ENCODE peak calls at places on chromosome 13, in ten cellular contexts. M is upper lobe of right lung; D is heart left ventricle; H is stimulated activated CD8-positive, alpha-beta memory T cell treated with anti-CD3 and anti-CD28 coated beads, Interleukin-12 subunit alpha, Interleukin-12 subunit beta, amount 100 ng/mL, for 4 hours; Z is AG08396; V is CD4-positive, alpha-beta T cell; Q is HL-60; F is T-helper 2 cell; W is cerebellum; G is ELF-1. N is an unnamed sample.

GRCh38 chr13:26557393-26558073 is at the start of gene WASF3:
- DNase-seq in M (peak), D (peak), H (peak), Z (peak), V (no peak), Q (peak), F (peak), W (peak), G (peak), N (peak)

GRCh38 chr13:83350569-83350968 is 531.7 kb downstream of the SLITRK1 start:
- DNase-seq in M (no peak), D (no peak), H (no peak), Z (peak), V (no peak), Q (no peak), F (no peak), W (no peak), G (no peak), N (no peak)

GRCh38 chr13:41842029-41842428 is 118.9 kb downstream of the VWA8 start:
- DNase-seq in M (no peak), D (no peak), H (no peak), Z (no peak), V (no peak), Q (peak), F (no peak), W (no peak), G (no peak), N (no peak)

GRCh38 chr13:99916366-99917103 is 55.0 kb downstream of the ZIC5 start:
- DNase-seq in M (no peak), D (no peak), H (no peak), Z (peak), V (no peak), Q (peak), F (peak), W (peak), G (peak), N (no peak)

GRCh38 chr13:88622362-88622973 is 951.3 kb downstream of the SLITRK5 start:
- DNase-seq in M (no peak), D (no peak), H (peak), Z (no peak), V (peak), Q (no peak), F (no peak), W (no peak), G (no peak), N (no peak)

GRCh38 chr13:94115054-94115453 is 364.4 kb downstream of the DCT start:
- DNase-seq in M (no peak), D (no peak), H (no peak), Z (no peak), V (no peak), Q (no peak), F (peak), W (no peak), G (no peak), N (no peak)

GRCh38 chr13:50914301-50914700 is 4.7 kb downstream of the RNASEH2B start:
- DNase-seq in M (no peak), D (no peak), H (no peak), Z (no peak), V (no peak), Q (no peak), F (no peak), W (no peak), G (no peak), N (no peak)

GRCh38 chr13:89382986-89383385 is 1711.8 kb downstream of the SLITRK5 start:
- DNase-seq in M (no peak), D (no peak), H (no peak), Z (no peak), V (no peak), Q (no peak), F (no peak), W (no peak), G (no peak), N (no peak)

GRCh38 chr13:99496322-99497142 is 4.7 kb upstream of the TM9SF2 start:
- DNase-seq in M (no peak), D (peak), H (peak), Z (peak), V (peak), Q (peak), F (peak), W (no peak), G (no peak), N (peak)

GRCh38 chr13:37716395-37716794 is 117.8 kb upstream of the POSTN start:
- DNase-seq in M (no peak), D (no peak), H (no peak), Z (no peak), V (no peak), Q (no peak), F (no peak), W (no peak), G (no peak), N (no peak)

GRCh38 chr13:66657165-66657895 is 572.8 kb downstream of the PCDH9 start:
- DNase-seq in M (no peak), D (peak), H (no peak), Z (peak), V (no peak), Q (no peak), F (no peak), W (peak), G (peak), N (peak)

GRCh38 chr13:32056316-32056715 is 24.7 kb downstream of the FRY start:
- DNase-seq in M (no peak), D (no peak), H (no peak), Z (no peak), V (no peak), Q (no peak), F (no peak), W (no peak), G (no peak), N (no peak)

GRCh38 chr13:51015973-51016372 is 95.1 kb downstream of the C13orf42 start:
- DNase-seq in M (no peak), D (no peak), H (no peak), Z (no peak), V (no peak), Q (no peak), F (no peak), W (no peak), G (no peak), N (no peak)

GRCh38 chr13:88802886-88803285 is 1131.7 kb downstream of the SLITRK5 start:
- DNase-seq in M (no peak), D (no peak), H (no peak), Z (no peak), V (no peak), Q (no peak), F (no peak), W (no peak), G (no peak), N (no peak)

GRCh38 chr13:92345627-92346026 is 881.0 kb upstream of the GPC6 start:
- DNase-seq in M (no peak), D (no peak), H (no peak), Z (no peak), V (no peak), Q (no peak), F (no peak), W (no peak), G (peak), N (no peak)

GRCh38 chr13:62747152-62747551 is 1331.5 kb upstream of the PCDH20 start:
- DNase-seq in M (no peak), D (no peak), H (no peak), Z (no peak), V (no peak), Q (no peak), F (no peak), W (no peak), G (no peak), N (no peak)

GRCh38 chr13:78680064-78680463 is 21.1 kb upstream of the OBI1 start:
- DNase-seq in M (no peak), D (no peak), H (no peak), Z (no peak), V (no peak), Q (no peak), F (no peak), W (peak), G (no peak), N (no peak)

GRCh38 chr13:77384999-77385398 is 58.1 kb upstream of the MYCBP2 start:
- DNase-seq in M (no peak), D (no peak), H (no peak), Z (no peak), V (no peak), Q (no peak), F (no peak), W (no peak), G (no peak), N (no peak)

GRCh38 chr13:109684836-109685602 is 101.4 kb downstream of the IRS2 start:
- DNase-seq in M (no peak), D (peak), H (no peak), Z (no peak), V (no peak), Q (no peak), F (no peak), W (no peak), G (no peak), N (peak)

GRCh38 chr13:102021777-102022176 is 380.1 kb downstream of the FGF14 start:
- DNase-seq in M (no peak), D (no peak), H (no peak), Z (no peak), V (no peak), Q (no peak), F (no peak), W (no peak), G (no peak), N (no peak)

N was measured in left cardiac atrium.